ENCODE peak calls at places on chromosome X, in four cellular contexts. C, Z, V and D are unnamed samples.

GRCh38 chrX:108230562-108230961 is 139.0 kb downstream of the ATG4A start:
- DNase-seq in V (no peak), C (no peak), Z (no peak), D (no peak)

GRCh38 chrX:84108589-84108988 is 79.4 kb downstream of the RPS6KA6 start:
- DNase-seq in C (no peak), Z (no peak), V (no peak), D (no peak)

GRCh38 chrX:101417190-101417589 is 9.2 kb downstream of the HNRNPH2 start:
- DNase-seq in C (no peak), Z (peak; percentile 12), V (no peak), D (no peak)

GRCh38 chrX:110853610-110854009 is 58.0 kb upstream of the CHRDL1 start:
- DNase-seq in C (peak; percentile 20), V (peak; percentile 21), Z (no peak), D (no peak)

GRCh38 chrX:133989993-133990392 is 4.6 kb upstream of the GPC3 start:
- DNase-seq in Z (no peak), V (no peak), C (no peak), D (no peak)

GRCh38 chrX:151396042-151396826 is 772 bp upstream of the VMA21 start:
- DNase-seq in V (no peak), Z (no peak), C (peak; percentile 15), D (peak; percentile 2)

GRCh38 chrX:107716045-107716684 is 59.4 kb downstream of the TSC22D3 start:
- DNase-seq in C (peak; percentile 89), V (peak; percentile 56), Z (no peak), D (no peak)

GRCh38 chrX:40174594-40175415 is 77.0 kb upstream of the BCOR start:
- DNase-seq in C (peak; percentile 70), V (peak; percentile 48), Z (peak; percentile 44), D (no peak)

GRCh38 chrX:143757375-143757774 is 36.8 kb upstream of the SPANXN2 start:
- DNase-seq in Z (peak; percentile 1), C (peak; percentile 8), V (no peak), D (no peak)

GRCh38 chrX:44651347-44651746 is 108.7 kb upstream of the FUNDC1 start:
- DNase-seq in V (peak; percentile 12), Z (peak; percentile 3), C (peak; percentile 11), D (no peak)

GRCh38 chrX:109448539-109448938 is 33.3 kb downstream of the GUCY2F start:
- DNase-seq in Z (no peak), V (no peak), C (no peak), D (no peak)

GRCh38 chrX:150958177-150958576 is 25.0 kb upstream of the HMGB3 start:
- DNase-seq in V (no peak), C (no peak), Z (no peak), D (no peak)

GRCh38 chrX:150547511-150548115 is 20.8 kb upstream of the MTM1 start:
- DNase-seq in Z (peak; percentile 33), C (peak; percentile 35), V (peak; percentile 48), D (no peak)

GRCh38 chrX:44235534-44235933 is 107.9 kb downstream of the EFHC2 start:
- DNase-seq in C (no peak), Z (no peak), V (no peak), D (no peak)

GRCh38 chrX:129161108-129161507 is 362.2 kb downstream of the SMARCA1 start:
- DNase-seq in C (no peak), Z (no peak), V (peak; percentile 12), D (no peak)

GRCh38 chrX:55210931-55211677 is 9.0 kb upstream of the PAGE5 start:
- DNase-seq in Z (peak; percentile 6), V (no peak), C (no peak), D (no peak)

GRCh38 chrX:37361596-37361995 is 12.4 kb downstream of the PRRG1 start:
- DNase-seq in V (no peak), C (no peak), Z (no peak), D (no peak)

GRCh38 chrX:112368371-112368770 is 285.8 kb upstream of the TRPC5 start:
- DNase-seq in C (peak; percentile 12), V (peak; percentile 11), Z (peak; percentile 3), D (no peak)

GRCh38 chrX:15579778-15580747 is 20.7 kb downstream of the ACE2 start:
- DNase-seq in C (no peak), Z (peak; percentile 92), V (no peak), D (no peak)

GRCh38 chrX:33109858-33110257 is 101.5 kb downstream of the DMD start:
- DNase-seq in C (no peak), V (no peak), Z (no peak), D (no peak)

GRCh38 chrX:132022115-132022862 is 813 bp upstream of the STK26 start:
- DNase-seq in V (peak; percentile 27), Z (peak; percentile 54), C (peak; percentile 19), D (no peak)

GRCh38 chrX:118666521-118666920 is 60.9 kb upstream of the IL13RA1 start:
- DNase-seq in Z (no peak), V (no peak), C (no peak), D (no peak)

GRCh38 chrX:45240334-45240733 is 39.7 kb upstream of the DIPK2B start:
- DNase-seq in Z (no peak), C (no peak), V (no peak), D (no peak)

GRCh38 chrX:154804957-154805695 is at the start of gene MPP1:
- DNase-seq in V (peak; percentile 66), C (peak; percentile 89), Z (peak; percentile 92), D (peak; percentile 36)

GRCh38 chrX:53481093-53481492 is 46.9 kb upstream of the HSD17B10 start:
- DNase-seq in C (no peak), V (peak; percentile 38), Z (peak; percentile 39), D (no peak)

GRCh38 chrX:12497832-12498591 is 293.2 kb upstream of the PRPS2 start:
- DNase-seq in Z (peak; percentile 16), V (peak; percentile 60), C (peak; percentile 25), D (no peak)

GRCh38 chrX:3743821-3744439 is 30.5 kb upstream of the PRKX start:
- DNase-seq in Z (no peak), V (no peak), C (no peak), D (no peak)

GRCh38 chrX:78753571-78753970 is 6.1 kb downstream of the LPAR4 start:
- DNase-seq in V (no peak), C (no peak), Z (no peak), D (no peak)

GRCh38 chrX:78759081-78759480 is 11.6 kb downstream of the LPAR4 start:
- DNase-seq in Z (no peak), C (no peak), V (no peak), D (no peak)

GRCh38 chrX:78754917-78755316 is 7.4 kb downstream of the LPAR4 start:
- DNase-seq in C (no peak), Z (no peak), V (no peak), D (peak; percentile 49)
- TF ChIP-seq USF1 in C (no peak), Z (no peak), V (no peak), D (no peak)

DNA sequence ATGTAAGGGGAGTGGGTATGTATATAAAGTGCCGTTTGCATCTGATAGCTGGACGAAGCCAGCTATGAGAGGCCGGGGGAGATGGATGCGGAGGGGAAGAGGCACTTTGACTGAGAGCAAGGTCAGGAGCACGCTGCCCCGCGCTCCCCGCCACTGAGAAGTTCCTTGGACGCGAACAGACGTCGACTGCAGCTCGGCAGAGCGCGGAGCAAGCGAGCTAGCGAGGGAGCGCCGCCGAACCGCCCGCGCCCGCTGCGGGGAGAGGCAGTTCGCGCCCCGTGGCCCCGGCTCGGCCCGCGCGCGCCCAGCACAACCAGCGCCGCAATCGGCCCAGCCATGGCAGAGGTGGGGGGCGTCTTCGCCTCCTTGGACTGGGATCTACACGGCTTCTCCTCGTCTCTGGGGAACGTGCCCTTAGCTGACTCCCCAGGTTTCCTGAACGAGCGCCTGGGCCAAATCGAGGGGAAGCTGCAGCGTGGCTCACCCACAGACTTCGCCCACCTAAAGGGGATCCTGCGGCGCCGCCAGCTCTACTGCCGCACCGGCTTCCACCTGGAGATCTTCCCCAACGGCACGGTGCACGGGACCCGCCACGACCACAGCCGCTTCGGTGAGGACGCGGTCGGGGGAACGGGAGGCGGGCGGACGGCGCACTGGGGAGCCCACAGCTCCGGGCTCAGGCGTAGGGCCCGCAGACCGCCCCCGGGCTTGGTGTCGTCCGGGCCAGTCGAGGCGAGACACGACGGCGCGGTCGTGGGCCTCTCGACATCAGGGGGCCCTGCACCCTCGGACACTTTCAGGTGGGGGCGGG is at the start of gene FGF16:
- DNase-seq in V (peak; percentile 30), C (peak; percentile 45), Z (no peak), D (no peak)
- TF ChIP-seq USF1 in V (no peak), C (no peak), Z (no peak), D (no peak)

GRCh38 chrX:46665232-46666162 is 91.9 kb downstream of the CHST7 start:
- DNase-seq in C (no peak), V (no peak), Z (no peak), D (no peak)
- TF ChIP-seq USF1 in C (no peak), V (no peak), Z (no peak), D (no peak)

GRCh38 chrX:1468250-1468772 is 15.6 kb upstream of the ASMTL start:
- DNase-seq in Z (no peak), C (no peak), V (no peak), D (peak; percentile 83)

GRCh38 chrX:1466232-1466661 is 13.5 kb upstream of the ASMTL start:
- DNase-seq in C (no peak), V (no peak), Z (no peak), D (no peak)

GRCh38 chrX:1465261-1466231 is 12.8 kb upstream of the ASMTL start:
- DNase-seq in Z (no peak), V (no peak), C (no peak), D (no peak)

GRCh38 chrX:1464282-1465131 is 11.8 kb upstream of the ASMTL start:
- DNase-seq in V (no peak), Z (no peak), C (no peak), D (no peak)

GRCh38 chrX:1466971-1467561 is 14.4 kb upstream of the ASMTL start:
- DNase-seq in C (no peak), V (no peak), Z (no peak), D (no peak)
- TF ChIP-seq USF1 in C (no peak), V (no peak), Z (no peak), D (no peak)

DNA sequence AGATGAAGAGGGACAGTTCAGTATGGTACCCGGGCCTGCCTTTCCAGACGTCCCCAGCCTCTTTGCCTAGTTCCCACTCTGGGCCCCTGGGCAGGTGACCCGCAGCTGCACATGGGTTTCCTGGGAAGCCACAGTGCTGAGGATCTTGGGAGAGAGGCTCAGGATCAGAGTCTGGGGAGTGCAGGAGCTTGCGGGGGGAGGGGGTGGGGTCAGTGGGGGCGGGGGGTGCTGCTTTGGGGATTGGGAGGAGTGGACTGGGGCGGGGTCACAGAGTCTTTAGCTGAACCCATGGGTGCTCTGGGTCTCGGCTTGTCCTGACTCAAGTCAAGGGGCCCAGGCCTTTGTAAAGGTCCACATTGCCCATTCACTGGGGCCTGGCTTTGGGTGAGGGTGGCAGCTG is 63.6 kb downstream of the TBL1X start:
- DNase-seq in V (no peak), Z (no peak), C (no peak), D (no peak)
- TF ChIP-seq USF1 in V (no peak), Z (no peak), C (no peak), D (no peak)

GRCh38 chrX:20217279-20217678 is 49.4 kb downstream of the RPS6KA3 start:
- DNase-seq in C (no peak), V (no peak), Z (peak; percentile 11), D (no peak)

GRCh38 chrX:20215565-20215964 is 51.1 kb downstream of the RPS6KA3 start:
- DNase-seq in C (no peak), Z (no peak), V (no peak), D (no peak)

GRCh38 chrX:20217906-20218305 is 48.8 kb downstream of the RPS6KA3 start:
- DNase-seq in Z (peak; percentile 22), V (no peak), C (no peak), D (no peak)

GRCh38 chrX:20221902-20222301 is 44.8 kb downstream of the RPS6KA3 start:
- DNase-seq in Z (peak; percentile 44), C (no peak), V (no peak), D (no peak)

GRCh38 chrX:20218809-20219505 is 47.8 kb downstream of the RPS6KA3 start:
- DNase-seq in Z (peak; percentile 54), V (no peak), C (no peak), D (no peak)
- TF ChIP-seq USF1 in Z (no peak), V (no peak), C (no peak), D (no peak)